ENCODE peak calls at places on chromosome 13, in ten cellular contexts. One of them, this sample, is unnamed.

GRCh38 chr13:91135949-91136348 is 211.5 kb upstream of the MIR17HG start:
- DNase-seq in fibroblast of villous mesenchyme: no peak
- DNase-seq in AG10803: no peak
- DNase-seq in lower lobe of right lung: no peak
- DNase-seq in stomach: no peak
- DNase-seq in CD4-positive, alpha-beta T cell: no peak
- DNase-seq in MCF 10A: no peak
- DNase-seq in mucosa of descending colon: no peak
- DNase-seq in cardiac fibroblast: no peak
- DNase-seq in upper lobe of left lung: no peak
- DNase-seq in this sample: no peak

GRCh38 chr13:82458169-82458568 is 1424.1 kb downstream of the SLITRK1 start:
- DNase-seq in lower lobe of right lung: no peak
- DNase-seq in mucosa of descending colon: no peak
- DNase-seq in stomach: no peak
- DNase-seq in upper lobe of left lung: peak
- DNase-seq in fibroblast of villous mesenchyme: no peak
- DNase-seq in cardiac fibroblast: no peak
- DNase-seq in AG10803: no peak
- DNase-seq in MCF 10A: no peak
- DNase-seq in CD4-positive, alpha-beta T cell: no peak
- DNase-seq in this sample: no peak

GRCh38 chr13:36358352-36358751 is 12.2 kb upstream of the SPART start:
- DNase-seq in MCF 10A: no peak
- DNase-seq in lower lobe of right lung: no peak
- DNase-seq in mucosa of descending colon: no peak
- DNase-seq in stomach: no peak
- DNase-seq in CD4-positive, alpha-beta T cell: no peak
- DNase-seq in AG10803: no peak
- DNase-seq in cardiac fibroblast: no peak
- DNase-seq in upper lobe of left lung: no peak
- DNase-seq in fibroblast of villous mesenchyme: no peak
- DNase-seq in this sample: no peak

GRCh38 chr13:102399791-102400618 is 1.8 kb downstream of the FGF14 start:
- DNase-seq in mucosa of descending colon: peak
- DNase-seq in CD4-positive, alpha-beta T cell: no peak
- DNase-seq in stomach: no peak
- DNase-seq in cardiac fibroblast: no peak
- DNase-seq in lower lobe of right lung: peak
- DNase-seq in upper lobe of left lung: peak
- DNase-seq in fibroblast of villous mesenchyme: no peak
- DNase-seq in MCF 10A: no peak
- DNase-seq in AG10803: peak
- DNase-seq in this sample: no peak

GRCh38 chr13:21218351-21219043 is 42.0 kb downstream of the MRPL57 start:
- DNase-seq in stomach: no peak
- DNase-seq in upper lobe of left lung: no peak
- DNase-seq in cardiac fibroblast: no peak
- DNase-seq in MCF 10A: no peak
- DNase-seq in fibroblast of villous mesenchyme: peak
- DNase-seq in AG10803: peak
- DNase-seq in mucosa of descending colon: no peak
- DNase-seq in lower lobe of right lung: no peak
- DNase-seq in CD4-positive, alpha-beta T cell: no peak
- DNase-seq in this sample: no peak

GRCh38 chr13:85864963-85865530 is 65.8 kb upstream of the SLITRK6 start:
- DNase-seq in stomach: no peak
- DNase-seq in lower lobe of right lung: no peak
- DNase-seq in mucosa of descending colon: no peak
- DNase-seq in CD4-positive, alpha-beta T cell: no peak
- DNase-seq in upper lobe of left lung: no peak
- DNase-seq in MCF 10A: peak
- DNase-seq in AG10803: no peak
- DNase-seq in cardiac fibroblast: no peak
- DNase-seq in fibroblast of villous mesenchyme: no peak
- DNase-seq in this sample: no peak

GRCh38 chr13:37059136-37059847 is at the start of gene SUPT20H:
- DNase-seq in lower lobe of right lung: peak
- DNase-seq in CD4-positive, alpha-beta T cell: peak
- DNase-seq in mucosa of descending colon: peak
- DNase-seq in upper lobe of left lung: peak
- DNase-seq in AG10803: peak
- DNase-seq in cardiac fibroblast: peak
- DNase-seq in MCF 10A: peak
- DNase-seq in fibroblast of villous mesenchyme: peak
- DNase-seq in stomach: peak
- DNase-seq in this sample: peak

GRCh38 chr13:66911411-66911939 is 318.7 kb downstream of the PCDH9 start:
- DNase-seq in MCF 10A: no peak
- DNase-seq in stomach: no peak
- DNase-seq in AG10803: no peak
- DNase-seq in upper lobe of left lung: no peak
- DNase-seq in lower lobe of right lung: no peak
- DNase-seq in mucosa of descending colon: no peak
- DNase-seq in fibroblast of villous mesenchyme: no peak
- DNase-seq in CD4-positive, alpha-beta T cell: no peak
- DNase-seq in cardiac fibroblast: no peak
- DNase-seq in this sample: no peak

GRCh38 chr13:26531751-26532150 is 25.7 kb upstream of the WASF3 start:
- DNase-seq in upper lobe of left lung: no peak
- DNase-seq in lower lobe of right lung: no peak
- DNase-seq in cardiac fibroblast: no peak
- DNase-seq in AG10803: no peak
- DNase-seq in fibroblast of villous mesenchyme: no peak
- DNase-seq in MCF 10A: no peak
- DNase-seq in CD4-positive, alpha-beta T cell: no peak
- DNase-seq in mucosa of descending colon: no peak
- DNase-seq in stomach: no peak
- DNase-seq in this sample: no peak

GRCh38 chr13:75760182-75760981 is 124.3 kb downstream of the LMO7 start:
- DNase-seq in CD4-positive, alpha-beta T cell: peak
- DNase-seq in mucosa of descending colon: peak
- DNase-seq in lower lobe of right lung: peak
- DNase-seq in stomach: peak
- DNase-seq in AG10803: no peak
- DNase-seq in fibroblast of villous mesenchyme: peak
- DNase-seq in cardiac fibroblast: peak
- DNase-seq in upper lobe of left lung: no peak
- DNase-seq in MCF 10A: peak
- DNase-seq in this sample: no peak

GRCh38 chr13:23578411-23579071 is 8.3 kb downstream of the TNFRSF19 start:
- DNase-seq in upper lobe of left lung: peak
- DNase-seq in stomach: peak
- DNase-seq in AG10803: peak
- DNase-seq in lower lobe of right lung: peak
- DNase-seq in cardiac fibroblast: peak
- DNase-seq in MCF 10A: peak
- DNase-seq in fibroblast of villous mesenchyme: peak
- DNase-seq in CD4-positive, alpha-beta T cell: peak
- DNase-seq in mucosa of descending colon: peak
- DNase-seq in this sample: peak

GRCh38 chr13:62356977-62357376 is 941.3 kb upstream of the PCDH20 start:
- DNase-seq in fibroblast of villous mesenchyme: no peak
- DNase-seq in stomach: no peak
- DNase-seq in upper lobe of left lung: no peak
- DNase-seq in CD4-positive, alpha-beta T cell: no peak
- DNase-seq in cardiac fibroblast: no peak
- DNase-seq in MCF 10A: no peak
- DNase-seq in AG10803: no peak
- DNase-seq in mucosa of descending colon: no peak
- DNase-seq in lower lobe of right lung: no peak
- DNase-seq in this sample: no peak

GRCh38 chr13:62358646-62358932 is 942.9 kb upstream of the PCDH20 start:
- DNase-seq in mucosa of descending colon: no peak
- DNase-seq in fibroblast of villous mesenchyme: no peak
- DNase-seq in MCF 10A: no peak
- DNase-seq in stomach: no peak
- DNase-seq in upper lobe of left lung: no peak
- DNase-seq in cardiac fibroblast: no peak
- DNase-seq in CD4-positive, alpha-beta T cell: no peak
- DNase-seq in AG10803: no peak
- DNase-seq in lower lobe of right lung: no peak
- DNase-seq in this sample: no peak

GRCh38 chr13:62360609-62361008 is 945.0 kb upstream of the PCDH20 start:
- DNase-seq in stomach: no peak
- DNase-seq in upper lobe of left lung: no peak
- DNase-seq in fibroblast of villous mesenchyme: no peak
- DNase-seq in lower lobe of right lung: no peak
- DNase-seq in AG10803: no peak
- DNase-seq in mucosa of descending colon: no peak
- DNase-seq in cardiac fibroblast: no peak
- DNase-seq in MCF 10A: no peak
- DNase-seq in CD4-positive, alpha-beta T cell: no peak
- DNase-seq in this sample: no peak

DNA sequence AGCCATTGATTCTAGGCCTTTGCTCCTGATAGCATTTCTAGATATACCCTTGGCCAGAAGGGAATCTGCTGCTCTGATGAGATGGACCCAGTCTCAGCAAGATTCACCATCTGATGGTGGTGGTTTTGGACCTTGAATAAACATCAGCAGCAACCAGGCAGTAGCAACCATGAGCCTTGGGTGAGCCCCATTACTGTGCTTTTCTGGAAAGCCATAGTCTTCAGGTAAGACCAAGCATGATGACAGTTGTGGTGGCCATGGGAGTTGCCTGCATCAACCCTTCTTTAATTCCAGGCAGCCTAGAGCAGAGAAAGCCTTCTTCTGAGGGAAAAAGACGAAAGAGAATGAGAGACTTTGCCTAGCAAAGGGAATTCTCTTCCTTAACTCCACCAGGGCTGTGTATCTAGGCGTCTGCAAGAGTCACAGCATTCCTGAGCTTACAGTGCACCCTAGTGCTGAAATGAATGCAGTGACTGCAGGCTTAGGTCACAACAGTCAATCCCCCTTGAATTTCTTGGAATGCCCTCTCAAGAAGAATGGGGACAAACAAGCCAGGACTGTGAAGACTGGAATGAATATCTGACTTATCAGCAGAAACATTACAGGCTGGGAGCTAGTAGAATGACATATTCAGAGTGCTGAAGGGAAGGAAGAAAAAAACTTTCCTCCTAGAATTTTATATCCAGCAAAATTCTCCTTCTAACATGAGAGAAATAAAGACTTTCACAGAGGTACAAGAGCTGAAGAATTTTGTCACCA is 942.4 kb upstream of the PCDH20 start:
- DNase-seq in MCF 10A: peak
- DNase-seq in lower lobe of right lung: no peak
- DNase-seq in stomach: no peak
- DNase-seq in upper lobe of left lung: no peak
- DNase-seq in fibroblast of villous mesenchyme: peak
- DNase-seq in CD4-positive, alpha-beta T cell: no peak
- DNase-seq in mucosa of descending colon: no peak
- DNase-seq in cardiac fibroblast: peak
- DNase-seq in AG10803: peak
- DNase-seq in this sample: no peak
- TF ChIP-seq CTCF in MCF 10A: peak
- TF ChIP-seq CTCF in lower lobe of right lung: no peak
- TF ChIP-seq CTCF in stomach: peak
- TF ChIP-seq CTCF in upper lobe of left lung: no peak
- TF ChIP-seq CTCF in fibroblast of villous mesenchyme: no peak
- TF ChIP-seq CTCF in CD4-positive, alpha-beta T cell: no peak
- TF ChIP-seq CTCF in mucosa of descending colon: no peak
- TF ChIP-seq CTCF in cardiac fibroblast: peak
- TF ChIP-seq CTCF in AG10803: peak
- TF ChIP-seq CTCF in this sample: no peak

DNA sequence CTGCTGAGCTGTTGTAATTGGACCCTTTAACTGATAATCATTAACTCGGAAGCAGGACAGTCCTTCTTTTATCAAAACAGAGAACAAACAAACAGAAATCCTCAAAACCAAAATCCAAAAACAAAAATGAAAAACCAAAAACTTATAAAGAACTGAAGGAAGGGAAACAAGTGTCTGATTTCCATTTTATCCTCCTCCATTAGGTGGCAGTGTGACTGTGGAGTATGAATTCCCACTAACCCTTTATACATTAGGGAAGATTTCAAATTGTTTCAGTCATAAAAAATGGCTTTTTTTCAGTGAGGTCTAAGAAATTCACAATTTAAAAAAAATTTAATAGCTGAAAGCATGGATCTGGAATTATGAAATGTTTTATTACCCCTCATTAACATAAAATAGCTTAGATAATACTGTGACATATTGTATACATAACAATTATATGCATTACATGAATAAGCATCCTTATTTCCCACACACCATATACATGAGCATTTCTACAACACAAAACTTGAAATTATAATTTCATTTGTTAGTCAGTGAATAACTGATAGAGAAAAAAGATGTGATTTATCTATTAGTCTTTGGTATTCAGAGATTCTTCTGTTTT is 1074.3 kb upstream of the PCDH9 start:
- DNase-seq in lower lobe of right lung: no peak
- DNase-seq in CD4-positive, alpha-beta T cell: no peak
- DNase-seq in fibroblast of villous mesenchyme: peak
- DNase-seq in stomach: no peak
- DNase-seq in MCF 10A: peak
- DNase-seq in cardiac fibroblast: peak
- DNase-seq in AG10803: no peak
- DNase-seq in upper lobe of left lung: no peak
- DNase-seq in mucosa of descending colon: no peak
- DNase-seq in this sample: no peak
- TF ChIP-seq CTCF in lower lobe of right lung: peak
- TF ChIP-seq CTCF in CD4-positive, alpha-beta T cell: no peak
- TF ChIP-seq CTCF in fibroblast of villous mesenchyme: peak
- TF ChIP-seq CTCF in stomach: peak
- TF ChIP-seq CTCF in MCF 10A: peak
- TF ChIP-seq CTCF in cardiac fibroblast: peak
- TF ChIP-seq CTCF in AG10803: peak
- TF ChIP-seq CTCF in upper lobe of left lung: peak
- TF ChIP-seq CTCF in mucosa of descending colon: no peak
- TF ChIP-seq CTCF in this sample: peak

DNA sequence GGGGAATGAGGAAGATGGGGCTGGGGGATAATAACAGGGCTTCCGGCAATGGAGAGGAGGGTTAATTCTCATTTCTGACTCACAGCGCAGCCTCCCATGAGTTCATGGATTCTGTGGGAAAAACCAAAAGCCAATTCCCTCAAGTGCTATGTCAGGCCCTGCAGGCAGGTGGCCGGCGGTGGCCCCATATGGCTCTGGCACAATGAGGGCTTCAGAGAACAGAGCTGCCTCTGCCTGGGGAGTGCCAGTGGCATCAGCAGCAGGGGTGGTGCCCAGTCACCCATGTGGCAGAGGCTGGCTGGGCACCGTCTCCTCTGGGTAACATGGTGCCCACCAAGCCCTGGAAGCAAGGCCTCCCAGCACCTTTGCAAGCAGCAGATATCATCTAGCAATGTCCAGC is 69.1 kb downstream of the ALOX5AP start:
- DNase-seq in lower lobe of right lung: no peak
- DNase-seq in fibroblast of villous mesenchyme: no peak
- DNase-seq in stomach: no peak
- DNase-seq in MCF 10A: no peak
- DNase-seq in CD4-positive, alpha-beta T cell: no peak
- DNase-seq in mucosa of descending colon: no peak
- DNase-seq in AG10803: no peak
- DNase-seq in cardiac fibroblast: no peak
- DNase-seq in upper lobe of left lung: peak
- DNase-seq in this sample: no peak
- TF ChIP-seq CTCF in lower lobe of right lung: no peak
- TF ChIP-seq CTCF in fibroblast of villous mesenchyme: peak
- TF ChIP-seq CTCF in stomach: no peak
- TF ChIP-seq CTCF in MCF 10A: no peak
- TF ChIP-seq CTCF in CD4-positive, alpha-beta T cell: no peak
- TF ChIP-seq CTCF in mucosa of descending colon: no peak
- TF ChIP-seq CTCF in AG10803: no peak
- TF ChIP-seq CTCF in cardiac fibroblast: peak
- TF ChIP-seq CTCF in upper lobe of left lung: no peak
- TF ChIP-seq CTCF in this sample: peak

GRCh38 chr13:106533940-106534843 is 1.3 kb downstream of the EFNB2 start:
- DNase-seq in upper lobe of left lung: peak
- DNase-seq in cardiac fibroblast: peak
- DNase-seq in stomach: peak
- DNase-seq in lower lobe of right lung: peak
- DNase-seq in AG10803: peak
- DNase-seq in fibroblast of villous mesenchyme: peak
- DNase-seq in mucosa of descending colon: peak
- DNase-seq in CD4-positive, alpha-beta T cell: peak
- DNase-seq in MCF 10A: peak
- DNase-seq in this sample: peak
- TF ChIP-seq CTCF in upper lobe of left lung: no peak
- TF ChIP-seq CTCF in cardiac fibroblast: peak
- TF ChIP-seq CTCF in stomach: no peak
- TF ChIP-seq CTCF in lower lobe of right lung: no peak
- TF ChIP-seq CTCF in AG10803: no peak
- TF ChIP-seq CTCF in fibroblast of villous mesenchyme: peak
- TF ChIP-seq CTCF in mucosa of descending colon: no peak
- TF ChIP-seq CTCF in CD4-positive, alpha-beta T cell: no peak
- TF ChIP-seq CTCF in MCF 10A: peak
- TF ChIP-seq CTCF in this sample: no peak